ENCODE peak calls at places on chromosomes 5 and 9, in eight cellular contexts. One of them, this sample, is unnamed.

GRCh38 chr9:103714992-103715391 is 379.1 kb upstream of the SMC2 start:
- DNase-seq in progenitor cell of endocrine pancreas: no peak
- DNase-seq in natural killer cell treated with Interleukin-12 subunit alpha and Interleukin-12 subunit beta and Interleukin-15 and Interleukin-18, amount 100 ng/mL, for 72 hours: no peak
- DNase-seq in retinal pigment epithelial cell: no peak
- DNase-seq in H54: no peak
- DNase-seq in iPS-NIHi11: peak; percentile 29
- DNase-seq in IMR-90: no peak
- DNase-seq in chondrocyte: no peak
- DNase-seq in this sample: no peak

GRCh38 chr5:178339272-178339671 is 106.7 kb upstream of the PHYKPL start:
- DNase-seq in progenitor cell of endocrine pancreas: no peak
- DNase-seq in natural killer cell treated with Interleukin-12 subunit alpha and Interleukin-12 subunit beta and Interleukin-15 and Interleukin-18, amount 100 ng/mL, for 72 hours: peak; percentile 31
- DNase-seq in retinal pigment epithelial cell: no peak
- DNase-seq in H54: no peak
- DNase-seq in iPS-NIHi11: no peak
- DNase-seq in IMR-90: no peak
- DNase-seq in chondrocyte: peak; percentile 1
- DNase-seq in this sample: no peak

GRCh38 chr5:73412597-73412988 is 36.0 kb downstream of the FOXD1 start:
- DNase-seq in progenitor cell of endocrine pancreas: no peak
- DNase-seq in natural killer cell treated with Interleukin-12 subunit alpha and Interleukin-12 subunit beta and Interleukin-15 and Interleukin-18, amount 100 ng/mL, for 72 hours: no peak
- DNase-seq in retinal pigment epithelial cell: no peak
- DNase-seq in H54: peak; percentile 57
- DNase-seq in iPS-NIHi11: no peak
- DNase-seq in IMR-90: peak; percentile 79
- DNase-seq in chondrocyte: no peak
- DNase-seq in this sample: no peak

GRCh38 chr9:1712861-1713260 is 302.3 kb upstream of the SMARCA2 start:
- DNase-seq in progenitor cell of endocrine pancreas: no peak
- DNase-seq in natural killer cell treated with Interleukin-12 subunit alpha and Interleukin-12 subunit beta and Interleukin-15 and Interleukin-18, amount 100 ng/mL, for 72 hours: no peak
- DNase-seq in retinal pigment epithelial cell: no peak
- DNase-seq in H54: no peak
- DNase-seq in iPS-NIHi11: no peak
- DNase-seq in IMR-90: no peak
- DNase-seq in chondrocyte: no peak
- DNase-seq in this sample: no peak

GRCh38 chr5:172451771-172452197 is 2.5 kb downstream of the SH3PXD2B start:
- DNase-seq in progenitor cell of endocrine pancreas: no peak
- DNase-seq in natural killer cell treated with Interleukin-12 subunit alpha and Interleukin-12 subunit beta and Interleukin-15 and Interleukin-18, amount 100 ng/mL, for 72 hours: no peak
- DNase-seq in retinal pigment epithelial cell: no peak
- DNase-seq in H54: peak; percentile 45
- DNase-seq in iPS-NIHi11: no peak
- DNase-seq in IMR-90: peak; percentile 90
- DNase-seq in chondrocyte: no peak
- DNase-seq in this sample: no peak

GRCh38 chr5:77420940-77421339 is 71.2 kb downstream of the WDR41 start:
- DNase-seq in progenitor cell of endocrine pancreas: no peak
- DNase-seq in natural killer cell treated with Interleukin-12 subunit alpha and Interleukin-12 subunit beta and Interleukin-15 and Interleukin-18, amount 100 ng/mL, for 72 hours: no peak
- DNase-seq in retinal pigment epithelial cell: no peak
- DNase-seq in H54: no peak
- DNase-seq in iPS-NIHi11: no peak
- DNase-seq in IMR-90: no peak
- DNase-seq in chondrocyte: no peak
- DNase-seq in this sample: no peak

GRCh38 chr5:59151162-59151889 is 568.5 kb downstream of the RAB3C start:
- DNase-seq in progenitor cell of endocrine pancreas: no peak
- DNase-seq in natural killer cell treated with Interleukin-12 subunit alpha and Interleukin-12 subunit beta and Interleukin-15 and Interleukin-18, amount 100 ng/mL, for 72 hours: no peak
- DNase-seq in retinal pigment epithelial cell: no peak
- DNase-seq in H54: no peak
- DNase-seq in iPS-NIHi11: no peak
- DNase-seq in IMR-90: no peak
- DNase-seq in chondrocyte: no peak
- DNase-seq in this sample: peak; percentile 2

GRCh38 chr5:80516826-80517225 is 28.9 kb downstream of the FAM151B start:
- DNase-seq in progenitor cell of endocrine pancreas: no peak
- DNase-seq in natural killer cell treated with Interleukin-12 subunit alpha and Interleukin-12 subunit beta and Interleukin-15 and Interleukin-18, amount 100 ng/mL, for 72 hours: no peak
- DNase-seq in retinal pigment epithelial cell: peak; percentile 29
- DNase-seq in H54: peak; percentile 37
- DNase-seq in iPS-NIHi11: no peak
- DNase-seq in IMR-90: peak; percentile 94
- DNase-seq in chondrocyte: no peak
- DNase-seq in this sample: no peak

GRCh38 chr9:75457474-75458011 is 369.2 kb downstream of the OSTF1 start:
- DNase-seq in progenitor cell of endocrine pancreas: no peak
- DNase-seq in natural killer cell treated with Interleukin-12 subunit alpha and Interleukin-12 subunit beta and Interleukin-15 and Interleukin-18, amount 100 ng/mL, for 72 hours: no peak
- DNase-seq in retinal pigment epithelial cell: no peak
- DNase-seq in H54: no peak
- DNase-seq in iPS-NIHi11: no peak
- DNase-seq in IMR-90: no peak
- DNase-seq in chondrocyte: no peak
- DNase-seq in this sample: no peak

GRCh38 chr9:17318821-17319320 is 184.0 kb downstream of the CNTLN start:
- DNase-seq in progenitor cell of endocrine pancreas: no peak
- DNase-seq in natural killer cell treated with Interleukin-12 subunit alpha and Interleukin-12 subunit beta and Interleukin-15 and Interleukin-18, amount 100 ng/mL, for 72 hours: no peak
- DNase-seq in retinal pigment epithelial cell: no peak
- DNase-seq in H54: no peak
- DNase-seq in iPS-NIHi11: no peak
- DNase-seq in IMR-90: peak; percentile 27
- DNase-seq in chondrocyte: no peak
- DNase-seq in this sample: no peak

GRCh38 chr5:135693371-135693955 is 114.7 kb upstream of the CXCL14 start:
- DNase-seq in progenitor cell of endocrine pancreas: no peak
- DNase-seq in natural killer cell treated with Interleukin-12 subunit alpha and Interleukin-12 subunit beta and Interleukin-15 and Interleukin-18, amount 100 ng/mL, for 72 hours: no peak
- DNase-seq in retinal pigment epithelial cell: no peak
- DNase-seq in H54: no peak
- DNase-seq in iPS-NIHi11: no peak
- DNase-seq in IMR-90: no peak
- DNase-seq in chondrocyte: no peak
- DNase-seq in this sample: no peak

GRCh38 chr5:149757186-149757950 is 27.3 kb downstream of the PPARGC1B start:
- DNase-seq in progenitor cell of endocrine pancreas: no peak
- DNase-seq in natural killer cell treated with Interleukin-12 subunit alpha and Interleukin-12 subunit beta and Interleukin-15 and Interleukin-18, amount 100 ng/mL, for 72 hours: no peak
- DNase-seq in retinal pigment epithelial cell: no peak
- DNase-seq in H54: no peak
- DNase-seq in iPS-NIHi11: no peak
- DNase-seq in IMR-90: no peak
- DNase-seq in chondrocyte: no peak
- DNase-seq in this sample: no peak

GRCh38 chr5:523658-524441 is 399 bp downstream of the SLC9A3 start:
- DNase-seq in progenitor cell of endocrine pancreas: no peak
- DNase-seq in natural killer cell treated with Interleukin-12 subunit alpha and Interleukin-12 subunit beta and Interleukin-15 and Interleukin-18, amount 100 ng/mL, for 72 hours: no peak
- DNase-seq in retinal pigment epithelial cell: no peak
- DNase-seq in H54: no peak
- DNase-seq in iPS-NIHi11: no peak
- DNase-seq in IMR-90: no peak
- DNase-seq in chondrocyte: no peak
- DNase-seq in this sample: no peak

GRCh38 chr5:96633820-96634219 is 28.4 kb upstream of the CAST start:
- DNase-seq in progenitor cell of endocrine pancreas: no peak
- DNase-seq in natural killer cell treated with Interleukin-12 subunit alpha and Interleukin-12 subunit beta and Interleukin-15 and Interleukin-18, amount 100 ng/mL, for 72 hours: no peak
- DNase-seq in retinal pigment epithelial cell: no peak
- DNase-seq in H54: no peak
- DNase-seq in iPS-NIHi11: no peak
- DNase-seq in IMR-90: peak; percentile 71
- DNase-seq in chondrocyte: no peak
- DNase-seq in this sample: no peak

GRCh38 chr9:557601-558201 is 283.8 kb upstream of the DMRT1 start:
- DNase-seq in progenitor cell of endocrine pancreas: no peak
- DNase-seq in natural killer cell treated with Interleukin-12 subunit alpha and Interleukin-12 subunit beta and Interleukin-15 and Interleukin-18, amount 100 ng/mL, for 72 hours: no peak
- DNase-seq in retinal pigment epithelial cell: no peak
- DNase-seq in H54: no peak
- DNase-seq in iPS-NIHi11: no peak
- DNase-seq in IMR-90: no peak
- DNase-seq in chondrocyte: no peak
- DNase-seq in this sample: no peak

GRCh38 chr9:78292716-78293497 is 4.0 kb upstream of the PSAT1 start:
- DNase-seq in progenitor cell of endocrine pancreas: no peak
- DNase-seq in natural killer cell treated with Interleukin-12 subunit alpha and Interleukin-12 subunit beta and Interleukin-15 and Interleukin-18, amount 100 ng/mL, for 72 hours: no peak
- DNase-seq in retinal pigment epithelial cell: no peak
- DNase-seq in H54: no peak
- DNase-seq in iPS-NIHi11: no peak
- DNase-seq in IMR-90: no peak
- DNase-seq in chondrocyte: no peak
- DNase-seq in this sample: no peak

GRCh38 chr9:14749738-14750137 is 27.2 kb upstream of the CER1 start:
- DNase-seq in progenitor cell of endocrine pancreas: no peak
- DNase-seq in natural killer cell treated with Interleukin-12 subunit alpha and Interleukin-12 subunit beta and Interleukin-15 and Interleukin-18, amount 100 ng/mL, for 72 hours: no peak
- DNase-seq in retinal pigment epithelial cell: no peak
- DNase-seq in H54: no peak
- DNase-seq in iPS-NIHi11: no peak
- DNase-seq in IMR-90: no peak
- DNase-seq in chondrocyte: no peak
- DNase-seq in this sample: no peak

GRCh38 chr9:5510360-5510931 is at the start of gene PDCD1LG2:
- DNase-seq in progenitor cell of endocrine pancreas: no peak
- DNase-seq in natural killer cell treated with Interleukin-12 subunit alpha and Interleukin-12 subunit beta and Interleukin-15 and Interleukin-18, amount 100 ng/mL, for 72 hours: no peak
- DNase-seq in retinal pigment epithelial cell: no peak
- DNase-seq in H54: no peak
- DNase-seq in iPS-NIHi11: no peak
- DNase-seq in IMR-90: peak; percentile 84
- DNase-seq in chondrocyte: no peak
- DNase-seq in this sample: no peak

GRCh38 chr9:33130961-33131360 is 36.2 kb downstream of the B4GALT1 start:
- DNase-seq in progenitor cell of endocrine pancreas: no peak
- DNase-seq in natural killer cell treated with Interleukin-12 subunit alpha and Interleukin-12 subunit beta and Interleukin-15 and Interleukin-18, amount 100 ng/mL, for 72 hours: no peak
- DNase-seq in retinal pigment epithelial cell: no peak
- DNase-seq in H54: no peak
- DNase-seq in iPS-NIHi11: no peak
- DNase-seq in IMR-90: no peak
- DNase-seq in chondrocyte: no peak
- DNase-seq in this sample: no peak

GRCh38 chr5:41508186-41508585 is 2.2 kb downstream of the PLCXD3 start:
- DNase-seq in progenitor cell of endocrine pancreas: no peak
- DNase-seq in natural killer cell treated with Interleukin-12 subunit alpha and Interleukin-12 subunit beta and Interleukin-15 and Interleukin-18, amount 100 ng/mL, for 72 hours: no peak
- DNase-seq in retinal pigment epithelial cell: no peak
- DNase-seq in H54: no peak
- DNase-seq in iPS-NIHi11: no peak
- DNase-seq in IMR-90: no peak
- DNase-seq in chondrocyte: no peak
- DNase-seq in this sample: no peak

GRCh38 chr9:89312154-89312616 is 1.2 kb downstream of the CKS2 start:
- DNase-seq in progenitor cell of endocrine pancreas: no peak
- DNase-seq in natural killer cell treated with Interleukin-12 subunit alpha and Interleukin-12 subunit beta and Interleukin-15 and Interleukin-18, amount 100 ng/mL, for 72 hours: no peak
- DNase-seq in retinal pigment epithelial cell: no peak
- DNase-seq in H54: no peak
- DNase-seq in iPS-NIHi11: no peak
- DNase-seq in IMR-90: no peak
- DNase-seq in chondrocyte: no peak
- DNase-seq in this sample: no peak

GRCh38 chr9:104618104-104618503 is at the start of gene OR13C9:
- DNase-seq in progenitor cell of endocrine pancreas: no peak
- DNase-seq in natural killer cell treated with Interleukin-12 subunit alpha and Interleukin-12 subunit beta and Interleukin-15 and Interleukin-18, amount 100 ng/mL, for 72 hours: no peak
- DNase-seq in retinal pigment epithelial cell: no peak
- DNase-seq in H54: no peak
- DNase-seq in iPS-NIHi11: no peak
- DNase-seq in IMR-90: no peak
- DNase-seq in chondrocyte: no peak
- DNase-seq in this sample: no peak

GRCh38 chr5:134247411-134247810 is 21.5 kb upstream of the PPP2CA start:
- DNase-seq in progenitor cell of endocrine pancreas: no peak
- DNase-seq in natural killer cell treated with Interleukin-12 subunit alpha and Interleukin-12 subunit beta and Interleukin-15 and Interleukin-18, amount 100 ng/mL, for 72 hours: no peak
- DNase-seq in retinal pigment epithelial cell: peak; percentile 78
- DNase-seq in H54: peak; percentile 37
- DNase-seq in iPS-NIHi11: no peak
- DNase-seq in IMR-90: peak; percentile 96
- DNase-seq in chondrocyte: no peak
- DNase-seq in this sample: no peak

This sample was measured in HuH-7.